ENCODE peak calls at places on chromosomes 2 and 18, in four cellular contexts. O is astrocyte; C is stimulated activated CD8-positive, alpha-beta memory T cell treated with anti-CD3 and anti-CD28 coated beads, Interleukin-15, amount 100 ng/mL, for 4 hours; G is H9. L is an unnamed sample.
A peak's percentile ranks its signal among the peaks of the same experiment; 100 is the strongest.

GRCh38 chr2:84940088-84940470 is 30.9 kb upstream of the KCMF1 start:
- DNase-seq in O (no peak), C (no peak), G (no peak), L (no peak)

GRCh38 chr2:143451622-143452021 is 322.4 kb downstream of the ARHGAP15 start:
- DNase-seq in O (peak; percentile 77), C (no peak), G (no peak), L (peak; percentile 46)

GRCh38 chr18:11518788-11519685 is 90.4 kb upstream of the SLC35G4 start:
- DNase-seq in O (no peak), C (no peak), G (peak; percentile 86), L (peak; percentile 65)

GRCh38 chr2:154229971-154230370 is 358.2 kb downstream of the GALNT13 start:
- DNase-seq in O (no peak), C (no peak), G (no peak), L (no peak)

GRCh38 chr18:57294547-57294946 is 57.8 kb upstream of the ST8SIA3 start:
- DNase-seq in O (no peak), C (no peak), G (peak; percentile 35), L (no peak)

GRCh38 chr18:59008302-59008974 is 131.2 kb upstream of the SEC11C start:
- DNase-seq in O (peak; percentile 79), C (no peak), G (peak; percentile 60), L (peak; percentile 66)

GRCh38 chr2:101354420-101354819 is 32.9 kb downstream of the CREG2 start:
- DNase-seq in O (no peak), C (no peak), G (no peak), L (no peak)

GRCh38 chr2:176136375-176137248 is 7.1 kb downstream of the HOXD8 start:
- DNase-seq in O (no peak), C (no peak), G (peak; percentile 52), L (no peak)